ENCODE peak calls at places on chromosomes 6 and 20, in four cellular contexts. C, I, A and B are unnamed samples.

GRCh38 chr6:336159-337114 is 44.1 kb downstream of the DUSP22 start:
- DNase-seq in I (no peak), C (no peak), A (no peak), B (no peak)

GRCh38 chr6:110567957-110568696 is 91.7 kb upstream of the SLC22A16 start:
- DNase-seq in I (no peak), A (no peak), C (no peak), B (no peak)

GRCh38 chr6:17096657-17097056 is 5.2 kb upstream of the STMND1 start:
- DNase-seq in A (no peak), I (no peak), C (no peak), B (no peak)

GRCh38 chr6:112665114-112665513 is 318.0 kb downstream of the RFPL4B start:
- DNase-seq in A (no peak), C (no peak), I (no peak), B (no peak)

GRCh38 chr6:36546958-36547645 is at the start of gene STK38:
- DNase-seq in I (peak), C (peak), A (peak), B (no peak)

GRCh38 chr6:31541059-31541657 is 645 bp downstream of the DDX39B start:
- DNase-seq in A (peak), I (no peak), C (no peak), B (peak)

GRCh38 chr20:49990310-49990720 is 7.5 kb downstream of the SNAI1 start:
- DNase-seq in C (no peak), I (no peak), A (no peak), B (no peak)

GRCh38 chr20:36367370-36367745 is 61.2 kb downstream of the DLGAP4 start:
- DNase-seq in A (no peak), I (no peak), C (no peak), B (no peak)

GRCh38 chr6:167401525-167402194 is 76.8 kb downstream of the TTLL2 start:
- DNase-seq in I (no peak), C (no peak), A (peak), B (no peak)

GRCh38 chr6:64103480-64103879 is 467.9 kb downstream of the PHF3 start:
- DNase-seq in I (no peak), A (no peak), C (no peak), B (no peak)

GRCh38 chr20:51514252-51514651 is 28.3 kb downstream of the NFATC2 start:
- DNase-seq in C (no peak), A (no peak), I (no peak), B (no peak)

GRCh38 chr20:51516855-51517254 is 25.7 kb downstream of the NFATC2 start:
- DNase-seq in A (no peak), C (no peak), I (no peak), B (no peak)

GRCh38 chr20:51512645-51513044 is 29.9 kb downstream of the NFATC2 start:
- DNase-seq in C (no peak), A (no peak), I (no peak), B (no peak)

GRCh38 chr20:51513545-51513944 is 29.0 kb downstream of the NFATC2 start:
- DNase-seq in I (no peak), A (no peak), C (no peak), B (no peak)

GRCh38 chr20:51514836-51515235 is 27.7 kb downstream of the NFATC2 start:
- DNase-seq in I (no peak), A (no peak), C (no peak), B (no peak)
- H3K4me3 ChIP-seq in I (no peak), A (no peak), C (no peak), B (no peak)

GRCh38 chr6:87068804-87069203 is 26.1 kb downstream of the CGA start:
- DNase-seq in A (no peak), C (no peak), I (no peak), B (no peak)

GRCh38 chr6:87070750-87071149 is 24.2 kb downstream of the CGA start:
- DNase-seq in C (no peak), I (no peak), A (no peak), B (no peak)

GRCh38 chr6:87065117-87065516 is 29.8 kb downstream of the CGA start:
- DNase-seq in A (no peak), C (no peak), I (no peak), B (no peak)

GRCh38 chr6:87071683-87072082 is 23.2 kb downstream of the CGA start:
- DNase-seq in A (no peak), I (no peak), C (no peak), B (no peak)

DNA sequence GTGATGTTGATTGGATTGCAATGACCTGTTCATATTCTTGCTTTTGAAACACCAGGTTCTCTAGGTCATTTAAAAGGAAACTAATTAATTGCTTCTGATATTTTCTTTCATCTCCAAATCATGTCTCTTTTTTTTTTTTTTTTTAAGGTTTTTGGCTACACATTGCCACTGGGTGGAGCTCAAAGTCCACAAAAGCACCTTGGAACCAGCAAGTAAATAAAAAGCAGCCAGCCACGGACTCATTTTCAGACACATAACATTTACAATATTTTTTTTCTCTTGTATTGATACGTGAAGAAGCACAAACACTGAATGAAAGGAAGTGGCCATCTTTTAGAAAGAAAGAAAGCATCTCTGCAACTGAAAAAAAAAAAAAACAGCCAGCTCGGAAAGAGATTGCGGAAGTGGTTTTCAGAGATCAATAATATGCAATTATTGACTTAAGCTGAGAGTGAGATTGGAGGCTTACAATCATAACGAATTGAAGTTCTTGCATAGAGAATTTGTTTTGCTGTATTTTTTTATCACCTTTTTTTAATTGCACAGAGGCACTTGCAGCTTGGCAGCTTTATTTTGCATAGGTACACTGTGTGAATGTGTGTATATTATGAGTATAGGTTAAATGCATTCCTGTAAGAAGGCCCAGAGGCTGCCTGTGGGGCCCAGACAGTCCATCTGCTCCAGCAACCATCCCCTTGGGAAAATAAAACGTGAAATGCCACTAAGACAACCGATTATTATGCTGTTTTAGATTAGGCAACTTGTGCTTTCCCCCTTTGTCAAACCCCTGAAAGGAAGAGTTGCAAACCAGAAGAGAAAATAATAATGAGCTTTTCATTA is 28.2 kb downstream of the CGA start:
- DNase-seq in C (peak), A (no peak), I (no peak), B (peak)
- TF ChIP-seq CTCF in C (peak), A (peak), I (peak), B (peak)

GRCh38 chr6:75813476-75814250 is 64.6 kb downstream of the MYO6 start:
- DNase-seq in A (no peak), C (no peak), I (no peak), B (no peak)
- H3K4me3 ChIP-seq in A (no peak), C (no peak), I (no peak), B (no peak)

GRCh38 chr20:10522328-10522727 is 87.2 kb downstream of the SLX4IP start:
- DNase-seq in A (no peak), C (no peak), I (no peak), B (no peak)

GRCh38 chr20:10521068-10521834 is 86.1 kb downstream of the SLX4IP start:
- DNase-seq in A (no peak), C (peak), I (no peak), B (no peak)

GRCh38 chr20:10524034-10524476 is 89.0 kb downstream of the SLX4IP start:
- DNase-seq in C (no peak), A (no peak), I (peak), B (no peak)

GRCh38 chr20:10523438-10523837 is 88.3 kb downstream of the SLX4IP start:
- DNase-seq in A (no peak), I (no peak), C (no peak), B (no peak)

DNA sequence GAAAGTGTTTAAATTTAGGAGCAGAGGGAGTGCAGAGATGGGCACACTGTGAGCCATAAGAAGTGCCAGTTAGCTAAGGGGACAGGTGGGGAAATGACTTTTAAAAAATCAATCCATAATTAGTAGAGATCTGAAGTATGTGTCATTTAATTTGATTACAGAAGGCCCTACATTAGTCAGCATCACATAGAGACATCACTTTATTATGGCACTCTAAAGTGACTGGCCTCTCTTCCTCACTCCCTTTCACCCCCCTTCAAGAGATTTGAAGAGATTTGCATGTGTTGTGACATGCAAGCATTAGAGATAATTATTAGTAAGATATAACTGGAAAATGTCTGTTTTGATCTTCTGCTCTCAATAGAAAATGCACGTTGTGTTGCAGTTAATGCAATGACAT is 86.7 kb downstream of the SLX4IP start:
- DNase-seq in I (no peak), A (no peak), C (no peak), B (no peak)
- TF ChIP-seq CTCF in I (no peak), A (no peak), C (no peak), B (no peak)

GRCh38 chr6:117552618-117553017 is 49.7 kb downstream of the GOPC start:
- DNase-seq in A (no peak), I (no peak), C (no peak), B (no peak)
- H3K4me3 ChIP-seq in A (no peak), I (no peak), C (no peak), B (no peak)